ENCODE peak calls at places on chromosomes 3 and 15, in seven cellular contexts. Q, A, G, K, J, H and W are unnamed samples.

GRCh38 chr3:125967156-125967555 is 1.8 kb upstream of the ROPN1B start:
- DNase-seq in G (peak; percentile 44), Q (no peak), A (no peak), J (no peak), K (no peak), H (no peak), W (no peak)

GRCh38 chr3:28081533-28081947 is 159.9 kb upstream of the CMC1 start:
- DNase-seq in K (no peak), G (no peak), A (no peak), Q (no peak), J (no peak), H (no peak), W (no peak)

GRCh38 chr3:10344147-10344943 is 23.4 kb upstream of the SEC13 start:
- DNase-seq in J (no peak), K (peak; percentile 32), A (peak; percentile 60), H (no peak), Q (peak; percentile 74), G (peak; percentile 37), W (no peak)

GRCh38 chr15:70604671-70605070 is 158.7 kb downstream of the UACA start:
- DNase-seq in Q (peak; percentile 53), G (peak; percentile 18), K (peak; percentile 43), H (no peak), A (peak; percentile 38), J (no peak), W (no peak)

GRCh38 chr15:64990168-64990470 is 405 bp upstream of the SPG21 start:
- DNase-seq in K (no peak), H (no peak), G (no peak), J (no peak), Q (no peak), A (no peak), W (no peak)

GRCh38 chr3:46629571-46630517 is 17.5 kb downstream of the FAM240A start:
- DNase-seq in J (peak; percentile 65), A (peak; percentile 73), K (peak; percentile 73), H (no peak), Q (peak; percentile 91), G (peak; percentile 63), W (peak; percentile 18)

GRCh38 chr3:13039286-13039896 is 33.8 kb downstream of the IQSEC1 start:
- DNase-seq in G (no peak), A (no peak), Q (no peak), H (no peak), K (peak; percentile 5), J (no peak), W (no peak)

GRCh38 chr3:190701096-190701532 is 161.4 kb downstream of the GMNC start:
- DNase-seq in G (peak; percentile 80), A (peak; percentile 75), Q (peak; percentile 52), K (peak; percentile 43), H (no peak), J (peak; percentile 52), W (peak; percentile 23)

GRCh38 chr15:73483053-73483452 is 40.1 kb downstream of the REC114 start:
- DNase-seq in G (no peak), A (no peak), H (no peak), J (no peak), K (no peak), Q (no peak), W (no peak)

GRCh38 chr15:59622289-59622688 is 10.7 kb downstream of the GCNT3 start:
- DNase-seq in G (peak; percentile 80), J (peak; percentile 69), H (no peak), K (peak; percentile 43), Q (peak; percentile 55), A (peak; percentile 60), W (no peak)

GRCh38 chr3:31753050-31753425 is 220.3 kb downstream of the STT3B start:
- DNase-seq in H (no peak), G (no peak), K (no peak), Q (no peak), J (no peak), A (no peak), W (no peak)

GRCh38 chr3:160312014-160312624 is 86.9 kb downstream of the C3orf80 start:
- DNase-seq in K (no peak), J (no peak), H (no peak), Q (no peak), A (no peak), G (no peak), W (no peak)

GRCh38 chr3:8610961-8611360 is 33.6 kb downstream of the SSUH2 start:
- DNase-seq in K (no peak), A (no peak), H (no peak), G (no peak), Q (no peak), J (no peak), W (no peak)

GRCh38 chr3:63086190-63086589 is 191.9 kb upstream of the SYNPR start:
- DNase-seq in Q (no peak), K (no peak), H (no peak), J (no peak), A (no peak), G (no peak), W (no peak)

GRCh38 chr15:51759557-51760070 is 8.2 kb downstream of the TMOD2 start:
- DNase-seq in J (peak; percentile 91), H (no peak), K (peak; percentile 95), A (peak; percentile 97), G (peak; percentile 48), Q (peak; percentile 27), W (peak; percentile 92)

GRCh38 chr15:40744810-40745152 is 10.3 kb downstream of the RMDN3 start:
- DNase-seq in Q (no peak), H (no peak), K (no peak), J (no peak), A (no peak), G (no peak), W (no peak)

GRCh38 chr3:176661432-176661964 is 535.8 kb downstream of the TBL1XR1 start:
- DNase-seq in Q (no peak), H (no peak), J (no peak), G (no peak), A (no peak), K (no peak), W (no peak)

GRCh38 chr15:60592386-60593339 is 113.7 kb upstream of the ICE2 start:
- DNase-seq in K (peak; percentile 48), J (peak; percentile 29), A (peak; percentile 62), G (peak; percentile 60), Q (peak; percentile 95), H (peak; percentile 48), W (no peak)

GRCh38 chr15:33031324-33031736 is 163.2 kb downstream of the FMN1 start:
- DNase-seq in K (peak; percentile 77), J (peak; percentile 43), G (peak; percentile 80), A (no peak), H (no peak), Q (no peak), W (no peak)

GRCh38 chr15:92120082-92120481 is 266.6 kb downstream of the SLCO3A1 start:
- DNase-seq in A (no peak), H (no peak), G (no peak), Q (no peak), J (no peak), K (no peak), W (no peak)

GRCh38 chr15:92122259-92122658 is 268.8 kb downstream of the SLCO3A1 start:
- DNase-seq in J (no peak), A (no peak), K (no peak), G (no peak), H (no peak), Q (no peak), W (no peak)

GRCh38 chr15:92118936-92119325 is 265.4 kb downstream of the SLCO3A1 start:
- DNase-seq in A (no peak), Q (no peak), K (no peak), H (no peak), J (no peak), G (no peak), W (no peak)

GRCh38 chr15:92118162-92118935 is 264.8 kb downstream of the SLCO3A1 start:
- DNase-seq in Q (no peak), G (peak; percentile 45), H (no peak), A (no peak), K (peak; percentile 60), J (no peak), W (no peak)

DNA sequence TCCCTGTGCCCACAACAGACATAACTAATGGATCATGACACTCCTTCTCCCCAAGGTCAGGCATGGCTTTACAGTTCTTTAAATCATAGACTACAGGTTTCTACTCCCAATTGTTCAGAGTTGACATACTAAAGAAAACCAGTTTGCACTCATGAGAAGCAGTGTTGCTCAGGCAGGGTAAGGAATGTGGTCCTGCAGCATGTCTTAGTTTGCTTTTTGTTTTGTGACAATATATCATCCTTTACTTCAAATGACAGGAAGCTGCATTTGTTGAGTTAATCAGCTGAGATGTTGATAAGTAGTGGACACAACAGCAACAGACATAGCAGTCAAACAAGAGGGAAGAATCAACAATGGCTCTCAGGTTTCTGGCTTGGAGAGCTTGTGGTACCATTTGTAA is 267.5 kb downstream of the SLCO3A1 start:
- DNase-seq in A (no peak), J (no peak), K (no peak), G (no peak), H (no peak), Q (no peak), W (no peak)
- H3K4me3 ChIP-seq in A (no peak overlapping the region), J (no peak overlapping the region), K (no peak overlapping the region), G (no peak overlapping the region), H (no peak overlapping the region), Q (no peak overlapping the region), W (no peak overlapping the region)

GRCh38 chr15:67781907-67782559 is 43.3 kb upstream of the SKOR1 start:
- DNase-seq in A (no peak), H (no peak), G (no peak), Q (peak; percentile 76), K (no peak), J (no peak), W (no peak)

GRCh38 chr15:67784856-67785430 is 40.4 kb upstream of the SKOR1 start:
- DNase-seq in K (no peak), J (no peak), G (no peak), Q (no peak), A (no peak), H (no peak), W (no peak)

GRCh38 chr15:67782592-67782991 is 42.7 kb upstream of the SKOR1 start:
- DNase-seq in A (no peak), K (no peak), H (no peak), Q (peak; percentile 69), J (no peak), G (no peak), W (no peak)

GRCh38 chr15:67784057-67784781 is 41.1 kb upstream of the SKOR1 start:
- DNase-seq in H (no peak), G (no peak), A (no peak), K (no peak), J (no peak), Q (no peak), W (no peak)

DNA sequence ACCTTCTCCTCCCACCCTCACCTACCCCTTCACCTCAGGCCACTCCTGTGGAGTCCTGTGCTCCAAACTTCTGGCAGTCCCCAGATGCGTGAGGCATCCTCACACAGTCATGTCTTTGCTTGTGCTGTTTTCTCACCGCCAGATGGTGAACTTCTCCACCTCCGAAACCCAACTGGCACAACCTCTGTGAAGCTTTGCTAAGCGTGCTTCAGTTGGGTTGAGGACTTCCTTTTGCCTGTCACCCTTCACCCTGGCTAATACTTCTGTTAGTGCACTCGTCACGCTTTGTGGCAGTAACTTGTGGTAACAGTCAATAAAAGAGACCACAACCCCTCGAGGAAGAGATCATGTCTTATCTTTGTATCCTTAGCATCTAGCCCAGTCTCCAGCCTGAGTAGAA is 42.0 kb upstream of the SKOR1 start:
- DNase-seq in H (no peak), G (no peak), Q (no peak), J (no peak), A (no peak), K (no peak), W (no peak)
- TF ChIP-seq CTCF in H (no peak), G (no peak), Q (no peak), J (no peak), A (no peak), K (no peak), W (no peak)

GRCh38 chr15:36883705-36884355 is 216.5 kb downstream of the MEIS2 start:
- DNase-seq in H (no peak), K (peak; percentile 86), A (peak; percentile 94), Q (peak; percentile 97), J (peak; percentile 79), G (peak; percentile 59), W (peak; percentile 85)
- H3K4me3 ChIP-seq in H (peak overlapping the region; percentile 47), K (peak overlapping the region; percentile 35), A (peak overlapping the region; percentile 56), Q (peak overlapping the region; percentile 26), J (no peak overlapping the region), G (no peak overlapping the region), W (peak overlapping the region; percentile 33)

GRCh38 chr15:55526559-55527036 is 18.6 kb upstream of the DNAAF4 start:
- DNase-seq in H (no peak), Q (peak; percentile 63), J (peak; percentile 40), K (peak; percentile 62), G (peak; percentile 55), A (peak; percentile 76), W (peak; percentile 15)
- TF ChIP-seq CTCF in H (peak; percentile 8), Q (peak; percentile 70), J (peak; percentile 80), K (peak; percentile 75), G (peak; percentile 85), A (peak; percentile 80), W (peak; percentile 68)